ENCODE peak calls at places on chromosome 13, in nine cellular contexts. P, F, X, J, W, C, T, A and Y are unnamed samples.

GRCh38 chr13:20952838-20953237 is 50.3 kb upstream of the XPO4 start:
- DNase-seq in A (no peak), C (no peak), F (no peak), X (no peak), J (no peak), T (no peak), W (no peak), P (no peak), Y (no peak)

GRCh38 chr13:66492479-66492878 is 737.7 kb downstream of the PCDH9 start:
- DNase-seq in F (no peak), X (no peak), A (peak; percentile 26), W (no peak), J (no peak), C (no peak), P (no peak), T (no peak), Y (no peak)

GRCh38 chr13:52862358-52863206 is 14.1 kb upstream of the PCDH8 start:
- DNase-seq in J (no peak), C (peak; percentile 66), P (no peak), A (peak; percentile 53), T (no peak), X (no peak), W (peak; percentile 52), F (no peak), Y (no peak)

GRCh38 chr13:39890537-39890936 is 235.1 kb downstream of the COG6 start:
- DNase-seq in J (no peak), X (no peak), C (no peak), T (no peak), A (no peak), W (no peak), P (no peak), F (no peak), Y (no peak)

GRCh38 chr13:110338441-110339101 is 31.5 kb downstream of the COL4A2 start:
- DNase-seq in C (no peak), F (peak; percentile 96), T (no peak), X (no peak), P (peak; percentile 47), J (no peak), W (no peak), A (no peak), Y (peak; percentile 91)

GRCh38 chr13:110185696-110186095 is 121.3 kb downstream of the COL4A1 start:
- DNase-seq in C (no peak), J (no peak), W (no peak), T (no peak), X (no peak), P (peak; percentile 16), A (no peak), F (peak; percentile 74), Y (peak; percentile 61)

GRCh38 chr13:71773534-71773933 is 93.5 kb downstream of the DACH1 start:
- DNase-seq in X (no peak), A (no peak), J (no peak), T (no peak), F (no peak), C (no peak), W (no peak), P (no peak), Y (no peak)

GRCh38 chr13:28558126-28558525 is 63.2 kb upstream of the FLT1 start:
- DNase-seq in W (no peak), P (peak; percentile 93), T (no peak), J (no peak), C (no peak), X (no peak), F (peak; percentile 89), A (no peak), Y (peak; percentile 89)

GRCh38 chr13:77480071-77480470 is 55.4 kb upstream of the SCEL start:
- DNase-seq in A (no peak), T (no peak), J (no peak), W (no peak), C (peak; percentile 16), X (peak; percentile 9), F (no peak), P (peak; percentile 8), Y (no peak)

GRCh38 chr13:38636756-38637155 is 50.1 kb upstream of the FREM2 start:
- DNase-seq in J (no peak), P (no peak), W (no peak), F (no peak), X (no peak), C (no peak), A (no peak), T (no peak), Y (no peak)

GRCh38 chr13:46490129-46490528 is 62.8 kb upstream of the LRCH1 start:
- DNase-seq in J (no peak), F (no peak), A (no peak), X (no peak), W (no peak), C (no peak), T (no peak), P (no peak), Y (no peak)

GRCh38 chr13:76711515-76712182 is 174.6 kb downstream of the KCTD12 start:
- DNase-seq in F (peak; percentile 96), J (no peak), T (no peak), W (no peak), C (no peak), X (no peak), P (peak; percentile 91), A (peak; percentile 70), Y (peak; percentile 93)

GRCh38 chr13:40197936-40198335 is 468.5 kb downstream of the FOXO1 start:
- DNase-seq in J (no peak), X (no peak), A (no peak), W (no peak), F (no peak), C (no peak), T (no peak), P (no peak), Y (no peak)

GRCh38 chr13:113822266-113822665 is 41.6 kb downstream of the GAS6 start:
- DNase-seq in P (no peak), A (no peak), T (no peak), X (no peak), W (no peak), F (no peak), J (no peak), C (no peak), Y (no peak)

GRCh38 chr13:46392967-46393366 is 5.9 kb upstream of the RUBCNL start:
- DNase-seq in A (no peak), T (no peak), J (no peak), F (no peak), C (no peak), P (no peak), X (no peak), W (no peak), Y (peak; percentile 27)

GRCh38 chr13:65990684-65991083 is 1239.5 kb downstream of the PCDH9 start:
- DNase-seq in P (no peak), T (no peak), J (no peak), X (no peak), C (no peak), A (no peak), F (no peak), W (no peak), Y (no peak)

GRCh38 chr13:48531416-48532145 is 1.3 kb downstream of the RCBTB2 start:
- DNase-seq in X (no peak), J (no peak), P (no peak), F (no peak), A (no peak), C (no peak), W (no peak), T (no peak), Y (no peak)

GRCh38 chr13:30739646-30740642 is 4.6 kb downstream of the ALOX5AP start:
- DNase-seq in P (peak; percentile 93), A (peak; percentile 78), C (no peak), J (peak; percentile 60), X (no peak), F (peak; percentile 90), T (no peak), W (no peak), Y (peak; percentile 91)

GRCh38 chr13:35690546-35690945 is 214.1 kb upstream of the MAB21L1 start:
- DNase-seq in T (no peak), X (no peak), C (no peak), P (peak; percentile 55), W (no peak), J (no peak), A (peak; percentile 21), F (no peak), Y (peak; percentile 48)

GRCh38 chr13:95536629-95537241 is 15.8 kb upstream of the CLDN10 start:
- DNase-seq in T (no peak), A (peak; percentile 68), J (no peak), P (peak; percentile 47), W (no peak), C (no peak), X (no peak), F (peak; percentile 37), Y (peak; percentile 54)
- TF ChIP-seq CTCF in T (peak; percentile 33), A (peak; percentile 42), J (peak; percentile 3), P (peak; percentile 40), W (peak; percentile 64), C (peak; percentile 36), X (no peak), F (peak; percentile 45), Y (peak; percentile 31)

DNA sequence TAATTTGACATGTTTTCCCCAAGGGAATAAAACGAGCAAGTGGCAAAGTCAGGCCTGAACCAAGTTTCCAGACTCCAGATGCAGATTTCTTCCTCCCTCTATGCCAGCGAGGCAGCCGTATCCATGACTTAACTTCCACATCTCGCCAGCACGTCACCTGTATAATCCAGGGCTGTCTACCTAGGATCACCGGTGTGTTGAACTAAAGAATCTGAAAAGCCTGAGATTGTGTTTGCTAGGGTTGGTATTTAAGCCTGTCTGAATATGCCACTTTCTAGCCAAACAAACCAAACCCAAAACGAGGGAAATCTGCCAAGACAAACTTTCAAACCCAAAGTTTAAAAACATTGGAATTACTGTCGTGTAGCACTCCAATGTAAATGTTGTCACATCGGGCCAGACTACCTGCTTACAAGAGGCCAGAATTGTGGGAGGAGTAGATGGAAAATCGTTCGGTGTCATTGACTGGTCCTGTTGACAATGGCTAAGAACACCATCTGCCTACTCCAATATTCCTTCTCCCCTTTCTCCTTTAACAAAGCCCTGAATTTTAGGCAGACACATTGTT is 747.9 kb downstream of the EFNB2 start:
- DNase-seq in J (no peak), A (no peak), W (no peak), T (no peak), F (no peak), P (no peak), C (no peak), X (no peak), Y (no peak)
- TF ChIP-seq CTCF in J (no peak), A (no peak), W (no peak), T (no peak), F (no peak), P (no peak), C (no peak), X (no peak), Y (no peak)

GRCh38 chr13:89950225-89950624 is 1397.3 kb upstream of the MIR17HG start:
- DNase-seq in J (no peak), P (no peak), T (no peak), W (no peak), F (no peak), C (no peak), X (no peak), A (no peak), Y (no peak)
- TF ChIP-seq CTCF in J (no peak), P (no peak), T (no peak), W (no peak), F (no peak), C (no peak), X (no peak), A (no peak), Y (no peak)

DNA sequence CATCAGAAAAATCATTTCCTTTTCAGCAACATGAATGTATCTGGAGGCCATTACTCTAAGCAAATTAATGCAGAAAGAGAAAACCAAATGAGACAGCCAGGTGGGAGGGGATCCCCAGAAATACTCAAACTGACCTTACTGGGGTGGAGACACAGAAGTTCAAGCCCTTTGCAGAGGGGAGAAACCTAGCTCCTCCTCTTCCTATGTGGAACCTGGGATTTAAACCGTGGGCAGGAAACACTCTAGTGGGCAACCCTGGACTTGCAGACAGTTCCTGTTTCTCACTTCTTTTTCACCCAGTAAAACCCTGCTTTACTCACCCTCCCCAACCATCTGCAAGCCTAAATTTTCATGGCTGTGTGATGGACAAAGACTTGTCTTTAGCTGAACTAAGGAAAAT is 61.3 kb downstream of the SLITRK6 start:
- DNase-seq in C (no peak), W (no peak), F (no peak), X (no peak), J (no peak), T (no peak), P (no peak), A (no peak), Y (no peak)
- TF ChIP-seq CTCF in C (no peak), W (no peak), F (no peak), X (no peak), J (no peak), T (no peak), P (no peak), A (no peak), Y (no peak)